ENCODE peak calls at places on chromosomes 7 and 10, in nine cellular contexts. One of them, this sample, is unnamed. For H3K4me1, the result is how much of the 10 kb centered on the place peaks cover.

GRCh38 chr7:150401861-150402631 is 22.9 kb downstream of the ZNF775 start:
- DNase-seq in Panc1: no peak
- DNase-seq in mesendoderm: peak
- DNase-seq in right lobe of liver: no peak
- DNase-seq in transverse colon: no peak
- DNase-seq in neuronal stem cell: no peak
- DNase-seq in thoracic aorta: no peak
- DNase-seq in CD8-positive, alpha-beta memory T cell: no peak
- DNase-seq in body of pancreas: no peak
- DNase-seq in this sample: no peak

GRCh38 chr10:91163269-91163708 is 57.2 kb upstream of the PCGF5 start:
- DNase-seq in Panc1: no peak
- DNase-seq in mesendoderm: peak
- DNase-seq in right lobe of liver: peak
- DNase-seq in transverse colon: peak
- DNase-seq in neuronal stem cell: peak
- DNase-seq in thoracic aorta: no peak
- DNase-seq in CD8-positive, alpha-beta memory T cell: peak
- DNase-seq in body of pancreas: peak
- DNase-seq in this sample: peak

GRCh38 chr10:49076741-49077521 is 38.4 kb downstream of the VSTM4 start:
- DNase-seq in Panc1: no peak
- DNase-seq in mesendoderm: no peak
- DNase-seq in right lobe of liver: no peak
- DNase-seq in transverse colon: no peak
- DNase-seq in neuronal stem cell: no peak
- DNase-seq in thoracic aorta: no peak
- DNase-seq in CD8-positive, alpha-beta memory T cell: no peak
- DNase-seq in body of pancreas: no peak
- DNase-seq in this sample: no peak

GRCh38 chr7:155375337-155376277 is 77.9 kb downstream of the INSIG1 start:
- DNase-seq in Panc1: no peak
- DNase-seq in mesendoderm: peak
- DNase-seq in right lobe of liver: peak
- DNase-seq in transverse colon: no peak
- DNase-seq in neuronal stem cell: no peak
- DNase-seq in thoracic aorta: no peak
- DNase-seq in CD8-positive, alpha-beta memory T cell: no peak
- DNase-seq in body of pancreas: no peak
- DNase-seq in this sample: no peak

GRCh38 chr7:129646369-129647021 is 35.0 kb downstream of the NRF1 start:
- DNase-seq in Panc1: no peak
- DNase-seq in mesendoderm: peak
- DNase-seq in right lobe of liver: no peak
- DNase-seq in transverse colon: no peak
- DNase-seq in neuronal stem cell: no peak
- DNase-seq in thoracic aorta: no peak
- DNase-seq in CD8-positive, alpha-beta memory T cell: no peak
- DNase-seq in body of pancreas: no peak
- DNase-seq in this sample: no peak

GRCh38 chr10:88028654-88029053 is 165.2 kb downstream of the PTEN start:
- DNase-seq in Panc1: no peak
- DNase-seq in mesendoderm: peak
- DNase-seq in right lobe of liver: no peak
- DNase-seq in transverse colon: no peak
- DNase-seq in neuronal stem cell: no peak
- DNase-seq in thoracic aorta: no peak
- DNase-seq in CD8-positive, alpha-beta memory T cell: no peak
- DNase-seq in body of pancreas: peak
- DNase-seq in this sample: no peak

GRCh38 chr7:51267169-51267568 is 49.4 kb downstream of the COBL start:
- DNase-seq in Panc1: no peak
- DNase-seq in mesendoderm: no peak
- DNase-seq in right lobe of liver: no peak
- DNase-seq in transverse colon: no peak
- DNase-seq in neuronal stem cell: no peak
- DNase-seq in thoracic aorta: no peak
- DNase-seq in CD8-positive, alpha-beta memory T cell: no peak
- DNase-seq in body of pancreas: no peak
- DNase-seq in this sample: no peak

GRCh38 chr7:12685550-12685949 is 1.9 kb upstream of the ARL4A start:
- DNase-seq in Panc1: no peak
- DNase-seq in mesendoderm: peak
- DNase-seq in right lobe of liver: no peak
- DNase-seq in transverse colon: no peak
- DNase-seq in neuronal stem cell: peak
- DNase-seq in thoracic aorta: peak
- DNase-seq in CD8-positive, alpha-beta memory T cell: peak
- DNase-seq in body of pancreas: peak
- DNase-seq in this sample: no peak

GRCh38 chr10:125656523-125656922 is 26.4 kb downstream of the TEX36 start:
- DNase-seq in Panc1: no peak
- DNase-seq in mesendoderm: no peak
- DNase-seq in right lobe of liver: no peak
- DNase-seq in transverse colon: no peak
- DNase-seq in neuronal stem cell: no peak
- DNase-seq in thoracic aorta: no peak
- DNase-seq in CD8-positive, alpha-beta memory T cell: no peak
- DNase-seq in body of pancreas: no peak
- DNase-seq in this sample: no peak

GRCh38 chr7:54546081-54546985 is 4.2 kb downstream of the VSTM2A start:
- DNase-seq in Panc1: no peak
- DNase-seq in mesendoderm: peak
- DNase-seq in right lobe of liver: no peak
- DNase-seq in transverse colon: peak
- DNase-seq in neuronal stem cell: peak
- DNase-seq in thoracic aorta: no peak
- DNase-seq in CD8-positive, alpha-beta memory T cell: no peak
- DNase-seq in body of pancreas: peak
- DNase-seq in this sample: no peak

GRCh38 chr10:4242561-4243035 is 457.6 kb upstream of the KLF6 start:
- DNase-seq in Panc1: peak
- DNase-seq in mesendoderm: peak
- DNase-seq in right lobe of liver: no peak
- DNase-seq in transverse colon: no peak
- DNase-seq in neuronal stem cell: no peak
- DNase-seq in thoracic aorta: no peak
- DNase-seq in CD8-positive, alpha-beta memory T cell: no peak
- DNase-seq in body of pancreas: peak
- DNase-seq in this sample: no peak
- H3K4me1 ChIP-seq in Panc1: under half
- H3K4me1 ChIP-seq in mesendoderm: under half
- H3K4me1 ChIP-seq in right lobe of liver: under half
- H3K4me1 ChIP-seq in transverse colon: under half
- H3K4me1 ChIP-seq in neuronal stem cell: under half
- H3K4me1 ChIP-seq in thoracic aorta: under half
- H3K4me1 ChIP-seq in CD8-positive, alpha-beta memory T cell: under half
- H3K4me1 ChIP-seq in body of pancreas: under half
- H3K4me1 ChIP-seq in this sample: under half

DNA sequence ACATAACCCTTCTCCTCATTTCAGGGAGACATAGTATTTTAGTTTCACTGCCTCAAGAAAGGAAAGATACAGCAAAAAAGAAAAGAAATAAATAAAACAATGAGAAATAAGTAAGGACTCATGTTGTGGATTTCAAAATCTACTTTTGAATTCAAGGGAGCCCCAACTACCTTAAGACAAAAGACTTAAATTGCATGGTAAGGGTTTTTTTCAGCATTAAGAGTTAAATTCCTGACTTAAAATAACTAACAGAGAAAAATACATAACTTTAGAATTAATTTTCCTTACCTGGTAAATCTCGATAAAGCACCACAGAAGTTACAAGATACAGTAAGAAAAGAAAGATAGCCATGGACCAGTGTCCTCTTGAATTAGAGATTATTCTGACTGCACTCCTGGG is 292.4 kb upstream of the SEMA3C start:
- DNase-seq in Panc1: no peak
- DNase-seq in mesendoderm: no peak
- DNase-seq in right lobe of liver: no peak
- DNase-seq in transverse colon: no peak
- DNase-seq in neuronal stem cell: no peak
- DNase-seq in thoracic aorta: no peak
- DNase-seq in CD8-positive, alpha-beta memory T cell: no peak
- DNase-seq in body of pancreas: no peak
- DNase-seq in this sample: no peak
- H3K4me3 ChIP-seq in Panc1: no peak
- H3K4me3 ChIP-seq in mesendoderm: no peak
- H3K4me3 ChIP-seq in right lobe of liver: no peak
- H3K4me3 ChIP-seq in transverse colon: no peak
- H3K4me3 ChIP-seq in neuronal stem cell: no peak
- H3K4me3 ChIP-seq in thoracic aorta: no peak
- H3K4me3 ChIP-seq in CD8-positive, alpha-beta memory T cell: no peak
- H3K4me3 ChIP-seq in body of pancreas: no peak
- H3K4me3 ChIP-seq in this sample: no peak

GRCh38 chr10:70267161-70267933 is 16.5 kb downstream of the NPFFR1 start:
- DNase-seq in Panc1: peak
- DNase-seq in mesendoderm: peak
- DNase-seq in right lobe of liver: no peak
- DNase-seq in transverse colon: peak
- DNase-seq in neuronal stem cell: no peak
- DNase-seq in thoracic aorta: no peak
- DNase-seq in CD8-positive, alpha-beta memory T cell: no peak
- DNase-seq in body of pancreas: peak
- DNase-seq in this sample: no peak
- H3K27ac ChIP-seq in Panc1: no peak
- H3K27ac ChIP-seq in mesendoderm: no peak
- H3K27ac ChIP-seq in right lobe of liver: no peak
- H3K27ac ChIP-seq in transverse colon: no peak
- H3K27ac ChIP-seq in neuronal stem cell: no peak
- H3K27ac ChIP-seq in thoracic aorta: no peak
- H3K27ac ChIP-seq in CD8-positive, alpha-beta memory T cell: no peak
- H3K27ac ChIP-seq in body of pancreas: no peak
- H3K27ac ChIP-seq in this sample: no peak

DNA sequence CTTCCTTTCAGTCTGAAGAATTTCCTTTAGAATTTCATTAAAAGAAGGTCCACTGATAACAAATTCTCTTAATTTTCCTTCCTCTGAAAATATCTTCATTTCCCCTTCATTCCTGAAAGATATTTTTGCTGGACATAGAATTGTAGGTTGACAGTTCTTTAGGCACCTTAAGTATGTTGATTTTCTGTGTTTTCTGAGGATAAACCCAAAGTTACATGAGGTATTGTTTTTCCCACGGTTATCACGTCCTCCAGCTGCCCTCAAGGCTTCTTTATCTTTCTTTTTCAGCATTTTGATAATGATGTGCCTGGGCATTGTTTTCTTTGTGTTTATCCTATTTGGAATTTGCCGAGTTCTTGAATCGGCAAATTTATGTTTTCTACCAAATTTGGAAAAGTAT is 105.3 kb downstream of the ELFN1 start:
- DNase-seq in Panc1: no peak
- DNase-seq in mesendoderm: peak
- DNase-seq in right lobe of liver: no peak
- DNase-seq in transverse colon: no peak
- DNase-seq in neuronal stem cell: no peak
- DNase-seq in thoracic aorta: no peak
- DNase-seq in CD8-positive, alpha-beta memory T cell: no peak
- DNase-seq in body of pancreas: no peak
- DNase-seq in this sample: no peak
- H3K4me1 ChIP-seq in Panc1: under half
- H3K4me1 ChIP-seq in mesendoderm: under half
- H3K4me1 ChIP-seq in right lobe of liver: under half
- H3K4me1 ChIP-seq in transverse colon: under half
- H3K4me1 ChIP-seq in neuronal stem cell: under half
- H3K4me1 ChIP-seq in thoracic aorta: under half
- H3K4me1 ChIP-seq in CD8-positive, alpha-beta memory T cell: under half
- H3K4me1 ChIP-seq in body of pancreas: under half
- H3K4me1 ChIP-seq in this sample: under half

DNA sequence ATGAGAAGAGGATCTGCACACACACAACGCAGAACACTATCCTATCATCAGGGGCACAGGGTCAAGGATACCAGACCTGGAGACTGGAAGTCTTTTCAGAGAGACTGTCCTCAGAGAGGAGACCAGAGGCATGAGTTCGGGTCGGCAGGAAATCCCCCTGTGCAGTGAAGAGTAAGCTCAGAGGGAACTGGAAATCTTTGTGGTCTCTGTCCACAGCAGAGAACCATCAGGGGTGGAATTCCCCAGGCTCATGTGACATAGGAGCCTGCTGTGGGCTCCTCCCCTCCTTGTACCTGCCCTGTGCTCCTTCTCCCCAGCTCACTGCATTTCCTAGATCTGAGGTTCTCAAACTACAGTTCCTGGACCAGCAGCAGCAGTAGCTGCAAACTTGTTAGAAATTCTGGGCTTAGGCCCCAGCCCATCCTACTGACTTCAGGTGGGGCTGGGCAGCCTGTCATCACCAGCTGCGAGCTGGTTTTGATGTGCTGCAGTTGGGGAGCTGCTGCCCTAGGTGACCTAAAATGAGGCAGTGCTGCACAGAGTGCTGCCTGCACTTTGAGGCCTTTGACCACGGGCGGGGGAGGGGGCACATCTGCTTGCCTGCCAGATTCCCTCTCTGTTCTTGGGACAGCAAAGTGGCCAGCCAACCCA is 2.4 kb downstream of the ZMIZ2 start:
- DNase-seq in Panc1: no peak
- DNase-seq in mesendoderm: no peak
- DNase-seq in right lobe of liver: peak
- DNase-seq in transverse colon: peak
- DNase-seq in neuronal stem cell: no peak
- DNase-seq in thoracic aorta: no peak
- DNase-seq in CD8-positive, alpha-beta memory T cell: peak
- DNase-seq in body of pancreas: peak
- DNase-seq in this sample: peak
- H3K4me3 ChIP-seq in Panc1: no peak
- H3K4me3 ChIP-seq in mesendoderm: no peak
- H3K4me3 ChIP-seq in right lobe of liver: no peak
- H3K4me3 ChIP-seq in transverse colon: no peak
- H3K4me3 ChIP-seq in neuronal stem cell: no peak
- H3K4me3 ChIP-seq in thoracic aorta: no peak
- H3K4me3 ChIP-seq in CD8-positive, alpha-beta memory T cell: no peak
- H3K4me3 ChIP-seq in body of pancreas: no peak
- H3K4me3 ChIP-seq in this sample: no peak

GRCh38 chr10:84366041-84366440 is 37.7 kb downstream of the CCSER2 start:
- DNase-seq in Panc1: no peak
- DNase-seq in mesendoderm: no peak
- DNase-seq in right lobe of liver: no peak
- DNase-seq in transverse colon: no peak
- DNase-seq in neuronal stem cell: no peak
- DNase-seq in thoracic aorta: no peak
- DNase-seq in CD8-positive, alpha-beta memory T cell: no peak
- DNase-seq in body of pancreas: no peak
- DNase-seq in this sample: no peak
- H3K27ac ChIP-seq in Panc1: no peak
- H3K27ac ChIP-seq in mesendoderm: no peak
- H3K27ac ChIP-seq in right lobe of liver: no peak
- H3K27ac ChIP-seq in transverse colon: no peak
- H3K27ac ChIP-seq in neuronal stem cell: no peak
- H3K27ac ChIP-seq in thoracic aorta: no peak
- H3K27ac ChIP-seq in CD8-positive, alpha-beta memory T cell: no peak
- H3K27ac ChIP-seq in body of pancreas: no peak
- H3K27ac ChIP-seq in this sample: no peak